ENCODE peak calls at places on chromosomes 12 and 14, in seven cellular contexts. D is right cardiac atrium, M is GM23338, H is left lung, T is sigmoid colon, F is aorta, Z is transverse colon. N is an unnamed sample.

GRCh38 chr12:109868182-109869051 is 11.9 kb downstream of the GLTP start:
- DNase-seq in D (no peak), F (no peak), Z (no peak), H (no peak), M (no peak), T (no peak), N (no peak)

GRCh38 chr12:119258149-119258548 is 76.4 kb upstream of the CCDC60 start:
- DNase-seq in F (no peak), M (no peak), D (no peak), Z (no peak), H (no peak), T (no peak), N (no peak)

GRCh38 chr14:77663289-77663688 is 44.5 kb downstream of the ALKBH1 start:
- DNase-seq in H (no peak), F (no peak), T (no peak), M (no peak), D (no peak), Z (no peak), N (no peak)

GRCh38 chr14:23299558-23299957 is 3.1 kb downstream of the PPP1R3E start:
- DNase-seq in H (no peak), M (no peak), Z (no peak), D (no peak), F (no peak), T (no peak), N (peak; percentile 54)

GRCh38 chr12:69619050-69619449 is 8.3 kb upstream of the LRRC10 start:
- DNase-seq in M (no peak), Z (no peak), T (no peak), F (no peak), D (no peak), H (no peak), N (no peak)

GRCh38 chr14:94545131-94545841 is 16.0 kb upstream of the SERPINA4 start:
- DNase-seq in Z (no peak), H (no peak), D (peak; percentile 26), T (no peak), F (no peak), M (peak; percentile 45), N (no peak)

GRCh38 chr14:98177551-98177950 is 1094.4 kb downstream of the BCL11B start:
- DNase-seq in F (no peak), H (no peak), T (no peak), Z (no peak), D (no peak), M (no peak), N (no peak)

GRCh38 chr12:109820921-109821381 is 12.2 kb downstream of the TRPV4 start:
- DNase-seq in D (no peak), F (no peak), M (no peak), Z (no peak), T (no peak), H (no peak), N (no peak)

GRCh38 chr12:70736775-70737174 is 99.5 kb upstream of the PTPRB start:
- DNase-seq in D (no peak), Z (peak; percentile 62), F (no peak), M (no peak), T (no peak), H (no peak), N (no peak)

GRCh38 chr14:69584389-69584788 is 9.7 kb upstream of the CCDC177 start:
- DNase-seq in D (no peak), H (no peak), M (no peak), Z (no peak), F (no peak), T (no peak), N (no peak)

GRCh38 chr14:80278293-80279037 is 67.2 kb upstream of the DIO2 start:
- DNase-seq in H (no peak), D (peak; percentile 42), F (no peak), M (no peak), T (no peak), Z (no peak), N (no peak)

GRCh38 chr12:113259499-113259953 is 38.3 kb downstream of the TPCN1 start:
- DNase-seq in F (peak; percentile 83), T (peak; percentile 95), M (peak; percentile 21), D (peak; percentile 93), Z (peak; percentile 68), H (peak; percentile 38), N (no peak)

GRCh38 chr12:87801860-87802720 is 227.1 kb downstream of the C12orf50 start:
- DNase-seq in Z (no peak), T (no peak), F (no peak), M (no peak), H (no peak), D (no peak), N (no peak)

GRCh38 chr14:90455100-90455571 is 58.3 kb downstream of the CALM1 start:
- DNase-seq in F (no peak), T (no peak), D (peak; percentile 61), Z (no peak), M (no peak), H (no peak), N (no peak)

GRCh38 chr14:102665665-102666064 is 73.2 kb downstream of the RCOR1 start:
- DNase-seq in T (no peak), Z (no peak), D (no peak), H (no peak), F (no peak), M (no peak), N (no peak)

GRCh38 chr12:56877195-56878009 is 56.8 kb downstream of the SDR9C7 start:
- DNase-seq in M (no peak), Z (no peak), F (no peak), H (no peak), T (no peak), D (no peak), N (no peak)

DNA sequence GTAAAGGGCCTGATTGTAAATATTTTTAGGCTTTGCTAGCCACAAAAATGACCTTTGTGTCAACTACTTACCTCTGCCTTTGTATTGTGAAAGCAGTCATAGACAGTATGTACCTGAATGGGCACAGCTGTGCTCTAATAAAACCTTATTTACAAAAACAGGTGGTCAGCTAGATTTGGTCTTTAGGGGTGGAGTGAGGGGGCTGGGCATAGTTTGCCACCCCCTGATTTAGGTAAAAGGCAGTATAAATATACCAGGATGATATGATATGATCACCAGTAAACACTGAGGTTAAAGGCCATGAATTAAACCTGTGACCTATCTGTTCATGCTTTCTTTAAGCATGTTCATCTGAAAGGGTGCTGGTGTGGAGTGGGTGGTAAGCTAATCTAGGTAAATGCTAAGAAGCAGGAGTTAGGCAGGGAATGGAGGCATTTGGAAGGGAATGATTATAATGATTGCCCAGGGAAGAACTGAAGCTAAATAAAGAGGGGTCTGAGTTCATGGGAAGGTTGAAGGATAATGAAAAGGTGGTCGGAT is 77.1 kb upstream of the BCAT1 start:
- DNase-seq in D (no peak), F (no peak), M (no peak), Z (no peak), H (no peak), T (no peak), N (no peak)
- H3K4me1 ChIP-seq in D (no peaks in the 10 kb centered on the region), F (no peaks in the 10 kb centered on the region), M (no peaks in the 10 kb centered on the region), Z (no peaks in the 10 kb centered on the region), H (no peaks in the 10 kb centered on the region), T (no peaks in the 10 kb centered on the region), N (no peaks in the 10 kb centered on the region)

DNA sequence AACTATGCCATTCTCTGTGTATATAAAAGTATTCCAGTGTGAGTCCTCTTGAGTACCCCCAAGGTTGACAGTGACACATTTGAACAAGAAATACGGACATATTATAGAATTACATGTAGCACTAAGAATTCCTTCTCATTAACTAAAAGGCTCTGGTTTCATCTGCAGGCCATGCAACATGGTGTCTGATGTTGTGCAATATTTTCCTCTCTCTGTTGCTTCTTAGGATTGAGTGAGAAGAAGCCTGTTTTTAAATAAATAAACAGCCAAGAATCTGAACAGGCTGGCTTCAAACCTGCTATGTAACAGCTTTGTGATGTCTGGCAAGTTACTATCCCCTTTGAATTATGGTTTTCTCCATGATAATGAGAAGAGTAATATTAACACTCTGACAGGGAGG is 22.2 kb upstream of the CCER1 start:
- DNase-seq in F (no peak), H (no peak), D (no peak), M (no peak), T (no peak), Z (no peak), N (no peak)
- H3K4me1 ChIP-seq in F (no peaks in the 10 kb centered on the region), H (no peaks in the 10 kb centered on the region), D (no peaks in the 10 kb centered on the region), M (peaks cover 12% of the 10 kb centered on the region), T (peaks cover 3% of the 10 kb centered on the region), Z (peaks cover 4% of the 10 kb centered on the region), N (no peaks in the 10 kb centered on the region)

GRCh38 chr12:92488735-92489134 is 214.1 kb upstream of the PLEKHG7 start:
- DNase-seq in D (no peak), M (no peak), F (no peak), Z (no peak), H (no peak), T (no peak), N (no peak)

GRCh38 chr12:92492291-92492690 is 210.5 kb upstream of the PLEKHG7 start:
- DNase-seq in Z (no peak), T (no peak), D (no peak), H (no peak), F (no peak), M (no peak), N (no peak)

GRCh38 chr12:92495108-92495507 is 207.7 kb upstream of the PLEKHG7 start:
- DNase-seq in F (no peak), D (no peak), Z (no peak), M (no peak), T (no peak), H (no peak), N (no peak)

GRCh38 chr12:92496790-92497189 is 206.0 kb upstream of the PLEKHG7 start:
- DNase-seq in D (no peak), M (no peak), F (no peak), H (no peak), Z (no peak), T (no peak), N (no peak)

DNA sequence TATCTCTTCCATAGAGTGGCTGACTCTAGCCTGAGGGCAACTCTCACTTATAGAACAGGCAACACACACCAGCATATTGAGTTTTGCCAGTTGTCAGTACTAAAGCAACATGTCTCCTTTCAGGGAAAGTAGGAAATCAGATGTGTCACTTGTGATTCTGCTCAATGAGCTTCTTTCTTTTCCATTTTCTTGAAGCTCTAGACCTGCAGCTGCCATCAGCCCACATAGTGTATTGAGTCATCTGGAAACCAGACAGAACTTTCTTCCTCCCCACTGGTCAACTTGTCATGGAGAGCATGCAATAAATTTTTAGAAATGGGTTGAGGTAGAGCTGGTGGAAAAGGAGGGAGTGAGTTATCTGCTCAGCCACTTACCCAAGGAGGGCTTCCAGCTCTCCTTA is 209.0 kb upstream of the PLEKHG7 start:
- DNase-seq in M (no peak), D (no peak), F (no peak), T (no peak), H (no peak), Z (no peak), N (no peak)
- H3K4me1 ChIP-seq in M (no peaks in the 10 kb centered on the region), D (no peaks in the 10 kb centered on the region), F (no peaks in the 10 kb centered on the region), T (no peaks in the 10 kb centered on the region), H (no peaks in the 10 kb centered on the region), Z (no peaks in the 10 kb centered on the region), N (no peaks in the 10 kb centered on the region)

GRCh38 chr12:108240928-108241327 is 98.2 kb downstream of the CMKLR1 start:
- DNase-seq in M (no peak), T (no peak), Z (no peak), D (no peak), H (no peak), F (no peak), N (no peak)

GRCh38 chr12:108237272-108237671 is 101.8 kb downstream of the CMKLR1 start:
- DNase-seq in F (no peak), D (no peak), Z (no peak), H (no peak), T (no peak), M (peak; percentile 72), N (no peak)

GRCh38 chr12:108240027-108240785 is 98.9 kb downstream of the CMKLR1 start:
- DNase-seq in T (no peak), H (no peak), F (no peak), D (no peak), M (peak; percentile 61), Z (no peak), N (no peak)

GRCh38 chr12:108238474-108238873 is 100.6 kb downstream of the CMKLR1 start:
- DNase-seq in M (no peak), D (no peak), T (no peak), Z (no peak), F (no peak), H (no peak), N (no peak)

GRCh38 chr12:108239378-108239777 is 99.7 kb downstream of the CMKLR1 start:
- DNase-seq in M (no peak), F (no peak), H (no peak), Z (no peak), T (no peak), D (no peak), N (no peak)
- H3K4me1 ChIP-seq in M (peaks cover 16% of the 10 kb centered on the region), F (no peaks in the 10 kb centered on the region), H (no peaks in the 10 kb centered on the region), Z (no peaks in the 10 kb centered on the region), T (no peaks in the 10 kb centered on the region), D (no peaks in the 10 kb centered on the region), N (no peaks in the 10 kb centered on the region)